ENCODE peak calls at places on chromosomes 11 and 22, in four cellular contexts. P is left ventricle myocardium inferior, J is body of pancreas, H is HCT116. Z is an unnamed sample.

GRCh38 chr11:19444231-19444630 is 203.5 kb upstream of the E2F8 start:
- DNase-seq in P (no peak), J (no peak), H (no peak), Z (no peak)

GRCh38 chr22:32967285-32968101 is 90.7 kb downstream of the SYN3 start:
- DNase-seq in P (no peak), J (no peak), H (no peak), Z (no peak)

GRCh38 chr11:95337175-95337957 is 106.4 kb upstream of the SESN3 start:
- DNase-seq in P (peak; percentile 77), J (no peak), H (no peak), Z (peak; percentile 31)

GRCh38 chr11:57274904-57275498 is 38.0 kb upstream of the APLNR start:
- DNase-seq in P (no peak), J (no peak), H (no peak), Z (no peak)

GRCh38 chr22:31393890-31394289 is 5.5 kb upstream of the DRG1 start:
- DNase-seq in P (no peak), J (no peak), H (no peak), Z (no peak)

GRCh38 chr11:59556115-59556882 is 45.0 kb downstream of the OR4D9 start:
- DNase-seq in P (peak; percentile 31), J (peak; percentile 70), H (peak; percentile 74), Z (peak; percentile 59)

GRCh38 chr22:24926849-24927579 is 19.5 kb downstream of the LHFPL7 start:
- DNase-seq in P (no peak), J (no peak), H (no peak), Z (no peak)

GRCh38 chr11:10325398-10326079 is 20.7 kb downstream of the ADM start:
- DNase-seq in P (no peak), J (no peak), H (no peak), Z (no peak)

GRCh38 chr11:19979519-19979845 is 180.8 kb downstream of the DBX1 start:
- DNase-seq in P (no peak), J (no peak), H (no peak), Z (no peak)

GRCh38 chr11:721913-722811 is 16.1 kb downstream of the EPS8L2 start:
- DNase-seq in P (no peak), J (no peak), H (no peak), Z (no peak)

GRCh38 chr11:60858731-60859464 is 3.1 kb upstream of the PTGDR2 start:
- DNase-seq in P (no peak), J (no peak), H (no peak), Z (no peak)

GRCh38 chr22:25485626-25486545 is 78.6 kb upstream of the GRK3 start:
- DNase-seq in P (no peak), J (no peak), H (no peak), Z (no peak)

GRCh38 chr11:93484716-93485115 is 58.5 kb downstream of the SMCO4 start:
- DNase-seq in P (no peak), J (no peak), H (no peak), Z (no peak)

GRCh38 chr11:63866211-63866610 is 27.3 kb downstream of the MARK2 start:
- DNase-seq in P (peak; percentile 32), J (peak; percentile 76), H (no peak), Z (no peak)

GRCh38 chr11:72582206-72583176 is 91.7 kb downstream of the PDE2A start:
- DNase-seq in P (no peak), J (no peak), H (no peak), Z (no peak)

GRCh38 chr22:46262449-46263207 is 515 bp downstream of the PKDREJ start:
- DNase-seq in P (peak; percentile 72), J (peak; percentile 55), H (no peak), Z (peak; percentile 69)

GRCh38 chr11:67384851-67385366 is 6.9 kb upstream of the RAD9A start:
- DNase-seq in P (no peak), J (no peak), H (no peak), Z (no peak)

GRCh38 chr11:85783758-85784157 is 27.2 kb downstream of the SYTL2 start:
- DNase-seq in P (no peak), J (no peak), H (no peak), Z (no peak)

GRCh38 chr22:49861642-49862407 is 8.2 kb downstream of the ZBED4 start:
- DNase-seq in P (no peak), J (no peak), H (no peak), Z (no peak)

GRCh38 chr11:107018902-107019493 is 722 bp upstream of the GUCY1A2 start:
- DNase-seq in P (peak; percentile 50), J (peak; percentile 56), H (no peak), Z (peak; percentile 74)

GRCh38 chr11:45859661-45860140 is 12.4 kb downstream of the CRY2 start:
- DNase-seq in P (peak; percentile 92), J (peak; percentile 94), H (no peak), Z (no peak)

GRCh38 chr11:116162541-116163230 is 610.1 kb downstream of the BUD13 start:
- DNase-seq in P (no peak), J (no peak), H (no peak), Z (peak; percentile 81)

GRCh38 chr22:24427500-24428164 is at the start of gene ADORA2A:
- DNase-seq in P (no peak), J (no peak), H (no peak), Z (no peak)

GRCh38 chr11:34940026-34940677 is 23.7 kb downstream of the PDHX start:
- DNase-seq in P (no peak), J (no peak), H (no peak), Z (no peak)

GRCh38 chr11:33936057-33936456 is 44.2 kb upstream of the LMO2 start:
- DNase-seq in P (no peak), J (no peak), H (no peak), Z (no peak)

GRCh38 chr11:45590743-45591142 is 74.7 kb downstream of the CHST1 start:
- DNase-seq in P (no peak), J (no peak), H (no peak), Z (no peak)

GRCh38 chr11:35579557-35580396 is 38.5 kb upstream of the FJX1 start:
- DNase-seq in P (no peak), J (no peak), H (peak; percentile 46), Z (no peak)

GRCh38 chr22:24404561-24405275 is 22.7 kb upstream of the ADORA2A start:
- DNase-seq in P (no peak), J (no peak), H (no peak), Z (no peak)

GRCh38 chr11:125423247-125423849 is 72.7 kb downstream of the FEZ1 start:
- DNase-seq in P (no peak), J (no peak), H (peak; percentile 19), Z (no peak)

GRCh38 chr11:130644187-130644586 is 195.7 kb downstream of the ADAMTS15 start:
- DNase-seq in P (no peak), J (no peak), H (no peak), Z (no peak)

GRCh38 chr22:17914474-17914873 is 109.9 kb downstream of the MICAL3 start:
- DNase-seq in P (no peak), J (no peak), H (no peak), Z (no peak)

GRCh38 chr11:111512296-111513239 is at the start of gene BTG4:
- DNase-seq in P (no peak), J (no peak), H (no peak), Z (peak; percentile 38)

GRCh38 chr22:48719978-48720661 is 1107.6 kb downstream of the BRD1 start:
- DNase-seq in P (peak; percentile 8), J (no peak), H (no peak), Z (peak; percentile 53)
- TF ChIP-seq CTCF in P (no peak), J (no peak), H (no peak), Z (peak; percentile 68)

GRCh38 chr22:21629262-21630149 is at the start of gene YDJC:
- DNase-seq in P (peak; percentile 93), J (peak; percentile 96), H (peak; percentile 87), Z (peak; percentile 98)
- TF ChIP-seq CTCF in P (peak; percentile 96), J (peak; percentile 44), H (peak; percentile 51), Z (peak; percentile 97)

DNA sequence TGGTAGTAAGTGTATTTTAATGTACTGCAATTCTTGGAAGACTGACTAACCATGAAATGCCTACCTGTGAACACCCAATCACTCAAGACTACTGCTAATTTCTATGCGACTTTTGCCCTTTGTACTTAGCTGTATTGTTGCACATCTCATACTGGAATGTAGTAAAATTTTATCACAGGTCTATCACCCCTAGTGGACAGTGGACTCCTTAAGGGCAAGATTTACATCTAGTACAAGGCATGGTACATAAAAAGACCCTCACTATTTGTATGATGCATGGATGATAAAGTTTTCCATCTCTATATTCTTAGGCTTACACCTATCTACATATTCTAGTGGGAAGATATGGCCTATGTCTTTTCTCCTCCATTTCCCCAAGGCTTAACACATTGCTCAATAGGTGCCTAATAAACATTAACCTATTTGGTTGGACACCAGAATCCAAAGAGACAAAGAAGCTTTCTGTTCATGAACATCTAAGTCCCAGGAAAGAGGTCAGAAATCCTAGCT is 26.1 kb downstream of the SERGEF start:
- DNase-seq in P (no peak), J (no peak), H (no peak), Z (no peak)
- TF ChIP-seq CTCF in P (no peak), J (no peak), H (no peak), Z (no peak)

GRCh38 chr11:70568504-70569172 is 170.3 kb downstream of the CTTN start:
- DNase-seq in P (peak; percentile 53), J (no peak), H (no peak), Z (peak; percentile 33)
- TF ChIP-seq CTCF in P (peak; percentile 56), J (no peak), H (peak; percentile 14), Z (no peak)

DNA sequence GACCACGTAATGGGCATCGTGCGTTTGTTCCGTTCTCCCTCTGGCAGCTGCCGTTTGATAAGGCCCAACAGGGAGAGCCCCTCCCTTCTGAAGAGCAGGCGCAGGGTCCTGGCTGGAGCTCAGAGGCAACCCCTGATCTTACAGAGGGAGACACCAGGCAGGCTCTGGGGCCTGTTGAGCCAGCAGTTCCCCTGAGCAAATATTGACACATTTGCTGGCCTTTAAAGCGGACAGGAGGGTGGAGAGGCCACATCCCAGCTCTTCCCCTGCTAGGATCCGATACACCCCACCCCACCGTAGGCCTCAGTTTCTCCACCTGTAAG is 11.8 kb upstream of the C1QTNF6 start:
- DNase-seq in P (no peak), J (no peak), H (no peak), Z (no peak)
- TF ChIP-seq CTCF in P (peak; percentile 16), J (no peak), H (no peak), Z (peak; percentile 33)

GRCh38 chr11:104997288-104997687 is 25.7 kb downstream of the CASP5 start:
- DNase-seq in P (no peak), J (no peak), H (no peak), Z (no peak)
- TF ChIP-seq CTCF in P (no peak), J (no peak), H (no peak), Z (no peak)

GRCh38 chr22:34301569-34301968 is 381.3 kb upstream of the LARGE1 start:
- DNase-seq in P (no peak), J (no peak), H (no peak), Z (no peak)
- TF ChIP-seq CTCF in P (peak; percentile 25), J (no peak), H (no peak), Z (no peak)

GRCh38 chr22:34943830-34944229 is 122.1 kb upstream of the ISX start:
- DNase-seq in P (no peak), J (no peak), H (no peak), Z (no peak)
- TF ChIP-seq CTCF in P (no peak), J (no peak), H (peak; percentile 5), Z (no peak)

Z was measured in endothelial cell.